ENCODE peak calls at places on chromosomes 3 and 15, in five cellular contexts. O is GM12878, A is H1, T is K562, Q is HepG2. H is an unnamed sample.

GRCh38 chr15:41332788-41333527 is at the start of gene NUSAP1:
- DNase-seq in O (no peak), Q (peak; percentile 38), A (no peak), T (no peak), H (no peak)

GRCh38 chr3:11140054-11140712 is 14.1 kb upstream of the HRH1 start:
- DNase-seq in O (peak; percentile 61), A (no peak), T (no peak), Q (no peak), H (no peak)

GRCh38 chr3:89617706-89618105 is 510.3 kb downstream of the EPHA3 start:
- DNase-seq in A (no peak), O (no peak), Q (no peak), T (no peak), H (no peak)

GRCh38 chr15:67096536-67097294 is 31.3 kb downstream of the SMAD3 start:
- DNase-seq in O (no peak), Q (no peak), T (no peak), A (no peak), H (no peak)

GRCh38 chr3:3853584-3853983 is 54.4 kb downstream of the LRRN1 start:
- DNase-seq in T (no peak), O (no peak), Q (no peak), A (no peak), H (no peak)

GRCh38 chr3:184259396-184259877 is 1.9 kb downstream of the CAMK2N2 start:
- DNase-seq in A (no peak), Q (no peak), T (no peak), O (no peak), H (no peak)

GRCh38 chr3:55647675-55648074 is 160.6 kb upstream of the WNT5A start:
- DNase-seq in T (no peak), A (no peak), Q (no peak), O (no peak), H (no peak)

GRCh38 chr3:178777718-178778411 is 241.6 kb downstream of the KCNMB2 start:
- DNase-seq in O (no peak), Q (no peak), T (no peak), A (no peak), H (peak; percentile 27)

GRCh38 chr3:115445559-115445958 is 177.8 kb upstream of the GAP43 start:
- DNase-seq in Q (no peak), A (no peak), T (no peak), O (no peak), H (no peak)

GRCh38 chr3:8589880-8590556 is 54.6 kb downstream of the SSUH2 start:
- DNase-seq in T (no peak), Q (no peak), O (no peak), A (no peak), H (no peak)

GRCh38 chr3:51798561-51798960 is 19.5 kb upstream of the IQCF6 start:
- DNase-seq in T (no peak), O (no peak), A (peak; percentile 57), Q (no peak), H (no peak)

GRCh38 chr15:62404194-62404985 is 239.3 kb upstream of the C2CD4B start:
- DNase-seq in O (no peak), Q (no peak), A (no peak), T (no peak), H (no peak)

GRCh38 chr3:116453676-116454346 is 8.5 kb upstream of the LSAMP start:
- DNase-seq in T (no peak), A (no peak), Q (no peak), O (no peak), H (no peak)

GRCh38 chr15:45604321-45604720 is 17.1 kb downstream of the BLOC1S6 start:
- DNase-seq in O (no peak), A (no peak), T (no peak), Q (no peak), H (no peak)

GRCh38 chr15:99564221-99565030 is 1.4 kb upstream of the MEF2A start:
- DNase-seq in Q (peak; percentile 36), O (peak; percentile 50), A (no peak), T (no peak), H (no peak)

GRCh38 chr3:36906504-36907149 is 38.2 kb downstream of the TRANK1 start:
- DNase-seq in Q (no peak), A (no peak), T (no peak), O (no peak), H (no peak)

GRCh38 chr3:36909666-36910065 is 35.2 kb downstream of the TRANK1 start:
- DNase-seq in T (no peak), Q (no peak), O (no peak), A (no peak), H (no peak)

GRCh38 chr3:36909181-36909580 is 35.7 kb downstream of the TRANK1 start:
- DNase-seq in O (no peak), A (no peak), T (no peak), Q (no peak), H (no peak)

GRCh38 chr3:36907911-36908646 is 36.8 kb downstream of the TRANK1 start:
- DNase-seq in Q (peak; percentile 25), T (peak; percentile 32), O (peak; percentile 24), A (no peak), H (no peak)

DNA sequence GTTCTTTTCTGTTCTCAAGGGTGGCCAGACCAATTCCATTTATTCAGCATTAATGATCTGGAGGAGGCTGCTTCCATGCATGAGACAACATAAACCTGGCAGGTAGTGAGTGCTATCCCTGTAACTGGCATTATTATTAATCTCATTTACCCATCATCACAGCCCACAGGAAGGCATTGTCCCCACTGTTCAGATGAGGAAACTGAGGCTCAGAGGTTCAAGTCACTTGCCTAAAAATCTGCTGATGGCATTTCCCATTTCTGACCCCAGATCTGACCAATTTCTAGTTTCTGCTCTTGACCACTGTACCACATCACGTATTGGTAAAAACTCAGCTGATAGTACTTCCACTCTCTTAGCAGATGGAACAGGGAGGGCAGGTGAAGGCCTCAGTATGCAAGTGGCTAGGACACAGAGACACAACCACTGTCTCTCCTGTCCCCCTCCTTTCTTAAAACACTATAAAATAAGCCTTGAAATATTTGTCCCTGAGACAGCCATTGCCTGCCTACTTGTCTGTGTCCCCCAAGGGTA is 36.1 kb downstream of the TRANK1 start:
- DNase-seq in A (no peak), T (no peak), O (no peak), Q (no peak), H (no peak)
- H3K4me3 ChIP-seq in A (no peak overlapping the region), T (peak overlapping the region; percentile 27), O (peak overlapping the region; percentile 82), Q (peak overlapping the region; percentile 52), H (no peak overlapping the region)

DNA sequence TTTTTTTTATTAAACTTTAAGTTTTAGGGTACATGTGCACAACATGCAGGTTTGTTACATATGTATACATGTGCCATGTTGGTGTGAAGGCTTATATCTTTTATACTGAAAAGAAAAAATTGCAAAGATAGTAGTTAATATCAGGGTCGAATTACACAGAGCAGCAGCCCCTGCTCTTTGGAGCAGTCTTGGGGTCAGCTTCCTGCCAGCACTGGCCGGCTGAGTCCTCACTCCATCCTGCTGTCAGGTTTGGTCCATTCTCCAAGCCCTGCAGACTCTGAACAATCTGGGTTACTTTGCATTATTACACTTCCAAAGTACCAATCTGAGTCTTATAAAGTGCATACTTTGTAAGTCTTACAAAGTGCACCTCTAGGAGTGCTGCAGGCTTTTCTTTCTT is 66.0 kb downstream of the COL8A1 start:
- DNase-seq in O (no peak), T (no peak), Q (no peak), A (no peak), H (no peak)
- TF ChIP-seq SP1 in O (no peak), T (no peak), Q (no peak), A (no peak), H (no peak)

GRCh38 chr3:169286214-169286613 is 377.3 kb downstream of the MECOM start:
- DNase-seq in Q (no peak), A (no peak), O (no peak), T (no peak), H (no peak)
- TF ChIP-seq CEBPB in Q (no peak), A (no peak), O (no peak), T (no peak), H (no peak)

DNA sequence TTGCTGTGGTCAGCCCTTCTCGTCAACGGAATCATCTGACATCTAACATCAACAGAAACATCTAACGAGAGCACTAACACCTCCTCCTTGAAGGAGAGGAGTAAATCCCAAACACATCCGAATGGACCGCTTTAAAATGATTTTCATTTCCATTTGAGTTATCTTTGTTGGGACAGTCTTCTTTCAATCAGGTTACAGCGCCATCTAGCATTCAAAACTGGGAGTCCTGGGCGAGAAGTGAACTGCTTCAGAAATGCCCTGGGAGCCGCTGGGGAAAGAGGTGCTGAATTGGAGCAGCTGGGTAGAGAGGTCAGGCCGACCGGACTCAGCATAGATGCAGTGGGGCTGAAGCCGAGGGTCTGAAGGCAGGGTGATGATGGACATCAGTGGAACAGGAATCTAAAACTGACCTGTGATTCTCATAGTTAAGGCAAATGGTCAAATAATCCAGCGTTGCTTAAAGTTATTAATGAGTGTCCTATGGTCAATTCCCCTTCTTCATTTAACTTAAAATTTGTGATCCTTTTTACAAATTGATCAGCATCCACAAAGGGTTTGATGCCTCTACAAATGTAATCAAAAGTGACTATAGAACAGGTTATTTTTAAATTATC is 170.0 kb upstream of the NDN start:
- DNase-seq in T (peak; percentile 16), A (peak; percentile 71), O (no peak), Q (peak; percentile 53), H (no peak)
- H3K4me3 ChIP-seq in T (no peak overlapping the region), A (peak overlapping the region; percentile 15), O (no peak overlapping the region), Q (no peak overlapping the region), H (no peak overlapping the region)

DNA sequence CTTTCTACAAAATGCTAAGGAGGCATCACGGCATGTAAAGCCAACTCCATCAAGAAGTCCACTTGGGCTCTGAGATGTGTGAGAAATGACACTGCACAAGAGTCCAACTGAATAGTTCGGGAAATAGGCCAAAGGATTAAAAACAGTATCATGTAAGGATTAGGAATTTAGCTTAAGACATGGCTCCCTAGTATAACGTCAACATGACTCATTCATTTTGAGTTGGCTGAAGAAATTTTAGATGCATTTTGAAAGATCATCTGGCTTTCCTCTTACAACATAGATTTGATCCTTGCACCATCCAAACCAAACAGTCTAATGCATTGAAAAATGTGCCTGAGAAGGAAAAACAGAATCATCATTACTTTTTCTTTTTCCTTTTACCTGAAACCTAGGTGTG is 109.3 kb upstream of the MME start:
- DNase-seq in O (no peak), A (no peak), Q (no peak), T (no peak), H (no peak)
- TF ChIP-seq SP1 in O (no peak), A (no peak), Q (no peak), T (no peak), H (no peak)

DNA sequence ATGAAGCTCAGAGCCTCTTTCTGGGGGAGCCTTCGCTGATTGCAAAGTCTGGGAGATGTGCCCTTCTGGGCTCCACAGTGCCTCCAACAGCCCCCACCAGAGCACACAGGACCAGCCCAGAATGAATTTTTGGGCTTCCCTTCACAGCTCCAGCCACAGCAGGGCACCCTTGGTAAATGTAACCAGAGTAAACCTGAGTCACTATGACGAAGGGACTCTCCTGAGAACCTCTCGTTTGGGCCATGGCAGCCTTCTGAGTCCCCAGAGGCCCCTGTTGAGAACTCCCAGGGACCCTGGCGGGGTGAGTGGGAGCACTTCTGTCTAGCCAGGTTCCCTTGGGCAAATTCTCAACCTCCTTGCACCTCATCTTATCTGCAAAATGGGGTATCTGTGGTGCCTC is 20.8 kb downstream of the FAM3D start:
- DNase-seq in T (no peak), A (no peak), O (no peak), Q (no peak), H (no peak)
- TF ChIP-seq CEBPB in T (no peak), A (no peak), O (no peak), Q (no peak), H (no peak)

GRCh38 chr3:50172615-50173220 is 17.6 kb downstream of the SEMA3F start:
- DNase-seq in Q (no peak), T (no peak), O (no peak), A (no peak), H (no peak)
- H3K4me3 ChIP-seq in Q (no peak overlapping the region), T (no peak overlapping the region), O (no peak overlapping the region), A (no peak overlapping the region), H (no peak overlapping the region)